ENCODE peak calls at places on chromosomes 4 and X, in six cellular contexts. One of them, this sample, is unnamed.

GRCh38 chr4:176563591-176563990 is 229.1 kb downstream of the VEGFC start:
- DNase-seq in LHCN-M2: peak; percentile 26
- DNase-seq in CD4-positive, CD25-positive, alpha-beta regulatory T cell: no peak
- DNase-seq in fibroblast of lung: peak; percentile 91
- DNase-seq in stimulated activated CD8-positive, alpha-beta memory T cell treated with anti-CD3 and anti-CD28 coated beads, Interleukin-15, amount 100 ng/mL, for 4 hours: no peak
- DNase-seq in T-cell: no peak
- DNase-seq in this sample: peak; percentile 81

GRCh38 chrX:70826715-70827114 is 81.8 kb downstream of the TEX11 start:
- DNase-seq in T-cell: no peak
- DNase-seq in LHCN-M2: peak; percentile 25
- DNase-seq in stimulated activated CD8-positive, alpha-beta memory T cell treated with anti-CD3 and anti-CD28 coated beads, Interleukin-15, amount 100 ng/mL, for 4 hours: no peak
- DNase-seq in CD4-positive, CD25-positive, alpha-beta regulatory T cell: no peak
- DNase-seq in fibroblast of lung: no peak
- DNase-seq in this sample: no peak

GRCh38 chr4:24857996-24858395 is 54.8 kb downstream of the CCDC149 start:
- DNase-seq in CD4-positive, CD25-positive, alpha-beta regulatory T cell: no peak
- DNase-seq in fibroblast of lung: peak; percentile 85
- DNase-seq in T-cell: no peak
- DNase-seq in LHCN-M2: peak; percentile 63
- DNase-seq in stimulated activated CD8-positive, alpha-beta memory T cell treated with anti-CD3 and anti-CD28 coated beads, Interleukin-15, amount 100 ng/mL, for 4 hours: no peak
- DNase-seq in this sample: peak; percentile 66

GRCh38 chrX:11470231-11470630 is 177.0 kb downstream of the AMELX start:
- DNase-seq in CD4-positive, CD25-positive, alpha-beta regulatory T cell: no peak
- DNase-seq in stimulated activated CD8-positive, alpha-beta memory T cell treated with anti-CD3 and anti-CD28 coated beads, Interleukin-15, amount 100 ng/mL, for 4 hours: no peak
- DNase-seq in LHCN-M2: peak; percentile 61
- DNase-seq in T-cell: no peak
- DNase-seq in fibroblast of lung: peak; percentile 84
- DNase-seq in this sample: peak; percentile 89

GRCh38 chr4:137545461-137545861 is 13.2 kb upstream of the PCDH18 start:
- DNase-seq in T-cell: no peak
- DNase-seq in LHCN-M2: peak; percentile 78
- DNase-seq in CD4-positive, CD25-positive, alpha-beta regulatory T cell: no peak
- DNase-seq in fibroblast of lung: peak; percentile 63
- DNase-seq in stimulated activated CD8-positive, alpha-beta memory T cell treated with anti-CD3 and anti-CD28 coated beads, Interleukin-15, amount 100 ng/mL, for 4 hours: no peak
- DNase-seq in this sample: peak; percentile 94

GRCh38 chr4:83109480-83110221 is 4.9 kb downstream of the PLAC8 start:
- DNase-seq in fibroblast of lung: no peak
- DNase-seq in CD4-positive, CD25-positive, alpha-beta regulatory T cell: peak; percentile 49
- DNase-seq in stimulated activated CD8-positive, alpha-beta memory T cell treated with anti-CD3 and anti-CD28 coated beads, Interleukin-15, amount 100 ng/mL, for 4 hours: no peak
- DNase-seq in LHCN-M2: peak; percentile 30
- DNase-seq in T-cell: no peak
- DNase-seq in this sample: peak; percentile 18

GRCh38 chr4:61520688-61521160 is 320.6 kb downstream of the ADGRL3 start:
- DNase-seq in T-cell: no peak
- DNase-seq in stimulated activated CD8-positive, alpha-beta memory T cell treated with anti-CD3 and anti-CD28 coated beads, Interleukin-15, amount 100 ng/mL, for 4 hours: no peak
- DNase-seq in CD4-positive, CD25-positive, alpha-beta regulatory T cell: no peak
- DNase-seq in fibroblast of lung: peak; percentile 5
- DNase-seq in LHCN-M2: peak; percentile 64
- DNase-seq in this sample: peak; percentile 64

GRCh38 chr4:139857021-139857420 is 191.4 kb downstream of the MGST2 start:
- DNase-seq in stimulated activated CD8-positive, alpha-beta memory T cell treated with anti-CD3 and anti-CD28 coated beads, Interleukin-15, amount 100 ng/mL, for 4 hours: no peak
- DNase-seq in fibroblast of lung: no peak
- DNase-seq in LHCN-M2: no peak
- DNase-seq in T-cell: no peak
- DNase-seq in CD4-positive, CD25-positive, alpha-beta regulatory T cell: peak; percentile 53
- DNase-seq in this sample: peak; percentile 36

GRCh38 chr4:137705171-137705783 is 173.0 kb upstream of the PCDH18 start:
- DNase-seq in T-cell: no peak
- DNase-seq in LHCN-M2: peak; percentile 53
- DNase-seq in CD4-positive, CD25-positive, alpha-beta regulatory T cell: no peak
- DNase-seq in stimulated activated CD8-positive, alpha-beta memory T cell treated with anti-CD3 and anti-CD28 coated beads, Interleukin-15, amount 100 ng/mL, for 4 hours: no peak
- DNase-seq in fibroblast of lung: peak; percentile 98
- DNase-seq in this sample: peak; percentile 96

GRCh38 chrX:13086076-13086475 is 41.7 kb upstream of the FAM9C start:
- DNase-seq in T-cell: no peak
- DNase-seq in CD4-positive, CD25-positive, alpha-beta regulatory T cell: peak; percentile 54
- DNase-seq in LHCN-M2: no peak
- DNase-seq in stimulated activated CD8-positive, alpha-beta memory T cell treated with anti-CD3 and anti-CD28 coated beads, Interleukin-15, amount 100 ng/mL, for 4 hours: no peak
- DNase-seq in fibroblast of lung: no peak
- DNase-seq in this sample: no peak

GRCh38 chr4:81647388-81647787 is 175.7 kb upstream of the RASGEF1B start:
- DNase-seq in T-cell: no peak
- DNase-seq in LHCN-M2: no peak
- DNase-seq in stimulated activated CD8-positive, alpha-beta memory T cell treated with anti-CD3 and anti-CD28 coated beads, Interleukin-15, amount 100 ng/mL, for 4 hours: no peak
- DNase-seq in fibroblast of lung: no peak
- DNase-seq in CD4-positive, CD25-positive, alpha-beta regulatory T cell: no peak
- DNase-seq in this sample: no peak

GRCh38 chrX:19867411-19867732 is 20.0 kb downstream of the SH3KBP1 start:
- DNase-seq in fibroblast of lung: peak; percentile 75
- DNase-seq in stimulated activated CD8-positive, alpha-beta memory T cell treated with anti-CD3 and anti-CD28 coated beads, Interleukin-15, amount 100 ng/mL, for 4 hours: no peak
- DNase-seq in T-cell: no peak
- DNase-seq in LHCN-M2: peak; percentile 58
- DNase-seq in CD4-positive, CD25-positive, alpha-beta regulatory T cell: no peak
- DNase-seq in this sample: peak; percentile 73

GRCh38 chr4:38939150-38939549 is 71.5 kb downstream of the FAM114A1 start:
- DNase-seq in fibroblast of lung: no peak
- DNase-seq in T-cell: no peak
- DNase-seq in LHCN-M2: no peak
- DNase-seq in stimulated activated CD8-positive, alpha-beta memory T cell treated with anti-CD3 and anti-CD28 coated beads, Interleukin-15, amount 100 ng/mL, for 4 hours: no peak
- DNase-seq in CD4-positive, CD25-positive, alpha-beta regulatory T cell: no peak
- DNase-seq in this sample: no peak

GRCh38 chr4:124118061-124118460 is 594.5 kb downstream of the ANKRD50 start:
- DNase-seq in T-cell: no peak
- DNase-seq in fibroblast of lung: no peak
- DNase-seq in LHCN-M2: no peak
- DNase-seq in stimulated activated CD8-positive, alpha-beta memory T cell treated with anti-CD3 and anti-CD28 coated beads, Interleukin-15, amount 100 ng/mL, for 4 hours: no peak
- DNase-seq in CD4-positive, CD25-positive, alpha-beta regulatory T cell: no peak
- DNase-seq in this sample: no peak

GRCh38 chrX:120840826-120841225 is 34.8 kb downstream of the CT47B1 start:
- DNase-seq in LHCN-M2: peak; percentile 3
- DNase-seq in CD4-positive, CD25-positive, alpha-beta regulatory T cell: no peak
- DNase-seq in T-cell: no peak
- DNase-seq in fibroblast of lung: no peak
- DNase-seq in stimulated activated CD8-positive, alpha-beta memory T cell treated with anti-CD3 and anti-CD28 coated beads, Interleukin-15, amount 100 ng/mL, for 4 hours: no peak
- DNase-seq in this sample: peak; percentile 83

GRCh38 chrX:48883729-48884128 is 13.8 kb downstream of the TIMM17B start:
- DNase-seq in fibroblast of lung: no peak
- DNase-seq in LHCN-M2: no peak
- DNase-seq in CD4-positive, CD25-positive, alpha-beta regulatory T cell: no peak
- DNase-seq in T-cell: no peak
- DNase-seq in stimulated activated CD8-positive, alpha-beta memory T cell treated with anti-CD3 and anti-CD28 coated beads, Interleukin-15, amount 100 ng/mL, for 4 hours: no peak
- DNase-seq in this sample: peak; percentile 5

GRCh38 chr4:1557221-1557597 is 126.9 kb downstream of the FAM53A start:
- DNase-seq in stimulated activated CD8-positive, alpha-beta memory T cell treated with anti-CD3 and anti-CD28 coated beads, Interleukin-15, amount 100 ng/mL, for 4 hours: no peak
- DNase-seq in T-cell: no peak
- DNase-seq in LHCN-M2: no peak
- DNase-seq in fibroblast of lung: no peak
- DNase-seq in CD4-positive, CD25-positive, alpha-beta regulatory T cell: no peak
- DNase-seq in this sample: no peak

GRCh38 chr4:519203-519651 is 20.2 kb downstream of the PIGG start:
- DNase-seq in stimulated activated CD8-positive, alpha-beta memory T cell treated with anti-CD3 and anti-CD28 coated beads, Interleukin-15, amount 100 ng/mL, for 4 hours: no peak
- DNase-seq in LHCN-M2: no peak
- DNase-seq in T-cell: no peak
- DNase-seq in CD4-positive, CD25-positive, alpha-beta regulatory T cell: no peak
- DNase-seq in fibroblast of lung: no peak
- DNase-seq in this sample: no peak

GRCh38 chr4:103008875-103009729 is 10.4 kb downstream of the SLC9B1 start:
- DNase-seq in fibroblast of lung: peak; percentile 87
- DNase-seq in LHCN-M2: peak; percentile 62
- DNase-seq in T-cell: no peak
- DNase-seq in stimulated activated CD8-positive, alpha-beta memory T cell treated with anti-CD3 and anti-CD28 coated beads, Interleukin-15, amount 100 ng/mL, for 4 hours: no peak
- DNase-seq in CD4-positive, CD25-positive, alpha-beta regulatory T cell: peak; percentile 85
- DNase-seq in this sample: peak; percentile 92

GRCh38 chrX:10190367-10190766 is 33.6 kb downstream of the CLCN4 start:
- DNase-seq in fibroblast of lung: peak; percentile 84
- DNase-seq in T-cell: no peak
- DNase-seq in CD4-positive, CD25-positive, alpha-beta regulatory T cell: peak; percentile 48
- DNase-seq in LHCN-M2: peak; percentile 67
- DNase-seq in stimulated activated CD8-positive, alpha-beta memory T cell treated with anti-CD3 and anti-CD28 coated beads, Interleukin-15, amount 100 ng/mL, for 4 hours: no peak
- DNase-seq in this sample: peak; percentile 87

GRCh38 chr4:176123710-176124407 is 58.2 kb downstream of the WDR17 start:
- DNase-seq in T-cell: no peak
- DNase-seq in LHCN-M2: peak; percentile 29
- DNase-seq in fibroblast of lung: peak; percentile 17
- DNase-seq in stimulated activated CD8-positive, alpha-beta memory T cell treated with anti-CD3 and anti-CD28 coated beads, Interleukin-15, amount 100 ng/mL, for 4 hours: no peak
- DNase-seq in CD4-positive, CD25-positive, alpha-beta regulatory T cell: peak; percentile 12
- DNase-seq in this sample: peak; percentile 33

GRCh38 chr4:180449395-180449956 is 1793.7 kb upstream of the TENM3 start:
- DNase-seq in stimulated activated CD8-positive, alpha-beta memory T cell treated with anti-CD3 and anti-CD28 coated beads, Interleukin-15, amount 100 ng/mL, for 4 hours: no peak
- DNase-seq in LHCN-M2: no peak
- DNase-seq in CD4-positive, CD25-positive, alpha-beta regulatory T cell: no peak
- DNase-seq in T-cell: no peak
- DNase-seq in fibroblast of lung: peak; percentile 44
- DNase-seq in this sample: peak; percentile 0

GRCh38 chr4:9989918-9990635 is 31.2 kb downstream of the SLC2A9 start:
- DNase-seq in T-cell: no peak
- DNase-seq in LHCN-M2: no peak
- DNase-seq in CD4-positive, CD25-positive, alpha-beta regulatory T cell: no peak
- DNase-seq in stimulated activated CD8-positive, alpha-beta memory T cell treated with anti-CD3 and anti-CD28 coated beads, Interleukin-15, amount 100 ng/mL, for 4 hours: no peak
- DNase-seq in fibroblast of lung: no peak
- DNase-seq in this sample: no peak

GRCh38 chr4:118059397-118059796 is 25.1 kb downstream of the NDST3 start:
- DNase-seq in T-cell: no peak
- DNase-seq in LHCN-M2: no peak
- DNase-seq in stimulated activated CD8-positive, alpha-beta memory T cell treated with anti-CD3 and anti-CD28 coated beads, Interleukin-15, amount 100 ng/mL, for 4 hours: no peak
- DNase-seq in fibroblast of lung: no peak
- DNase-seq in CD4-positive, CD25-positive, alpha-beta regulatory T cell: no peak
- DNase-seq in this sample: no peak

GRCh38 chr4:39933689-39934590 is 43.8 kb downstream of the PDS5A start:
- DNase-seq in CD4-positive, CD25-positive, alpha-beta regulatory T cell: peak; percentile 11
- DNase-seq in fibroblast of lung: peak; percentile 51
- DNase-seq in LHCN-M2: peak; percentile 33
- DNase-seq in T-cell: no peak
- DNase-seq in stimulated activated CD8-positive, alpha-beta memory T cell treated with anti-CD3 and anti-CD28 coated beads, Interleukin-15, amount 100 ng/mL, for 4 hours: no peak
- DNase-seq in this sample: peak; percentile 68

GRCh38 chr4:2537011-2537830 is 774 bp downstream of the FAM193A start:
- DNase-seq in T-cell: peak; percentile 34
- DNase-seq in fibroblast of lung: peak; percentile 35
- DNase-seq in stimulated activated CD8-positive, alpha-beta memory T cell treated with anti-CD3 and anti-CD28 coated beads, Interleukin-15, amount 100 ng/mL, for 4 hours: peak; percentile 39
- DNase-seq in LHCN-M2: peak; percentile 19
- DNase-seq in CD4-positive, CD25-positive, alpha-beta regulatory T cell: peak; percentile 65
- DNase-seq in this sample: peak; percentile 41

This sample was measured in choroid plexus epithelial cell.